ENCODE peak calls at places on chromosomes 1 and 21, in five cellular contexts. H, W, L, G and E are unnamed samples.

GRCh38 chr21:39317134-39318090 is 4.0 kb upstream of the BRWD1 start:
- DNase-seq in H (no peak), W (no peak), L (no peak), G (no peak), E (peak)

GRCh38 chr1:109040627-109041613 is 982 bp downstream of the WDR47 start:
- DNase-seq in H (peak), W (no peak), L (peak), G (peak), E (peak)

GRCh38 chr1:225962440-225962975 is 21.5 kb upstream of the LEFTY2 start:
- DNase-seq in H (peak), W (no peak), L (peak), G (peak), E (peak)

GRCh38 chr1:182149411-182149965 is 88.0 kb upstream of the ZNF648 start:
- DNase-seq in H (peak), W (no peak), L (no peak), G (peak), E (no peak)

GRCh38 chr21:19640964-19641363 is 1237.4 kb upstream of the TMPRSS15 start:
- DNase-seq in H (no peak), W (no peak), L (no peak), G (no peak), E (no peak)

GRCh38 chr21:42423197-42423675 is 19.5 kb downstream of the UBASH3A start:
- DNase-seq in H (no peak), W (no peak), L (no peak), G (peak), E (no peak)

GRCh38 chr1:156054500-156055342 is at the start of gene LAMTOR2:
- DNase-seq in H (peak), W (peak), L (peak), G (peak), E (peak)

GRCh38 chr21:31397515-31397926 is 53.5 kb upstream of the TIAM1 start:
- DNase-seq in H (no peak), W (no peak), L (no peak), G (no peak), E (peak)

GRCh38 chr21:38955495-38955894 is 149.8 kb downstream of the ETS2 start:
- DNase-seq in H (peak), W (no peak), L (no peak), G (no peak), E (no peak)

GRCh38 chr21:15071012-15071411 is 6.2 kb upstream of the NRIP1 start:
- DNase-seq in H (no peak), W (no peak), L (no peak), G (no peak), E (no peak)

GRCh38 chr1:23809751-23810171 is 9.2 kb upstream of the GALE start:
- DNase-seq in H (peak), W (peak), L (peak), G (peak), E (peak)

GRCh38 chr1:94697839-94698238 is 122.3 kb upstream of the SLC44A3 start:
- DNase-seq in H (no peak), W (no peak), L (no peak), G (no peak), E (no peak)

GRCh38 chr1:16088996-16089395 is 15.5 kb upstream of the FAM131C start:
- DNase-seq in H (peak), W (no peak), L (no peak), G (no peak), E (no peak)

GRCh38 chr1:50873458-50874187 is 86.4 kb downstream of the FAF1 start:
- DNase-seq in H (peak), W (no peak), L (peak), G (peak), E (peak)

GRCh38 chr1:228647523-228648444 is 87.5 kb upstream of the RHOU start:
- DNase-seq in H (peak), W (no peak), L (peak), G (peak), E (peak)

GRCh38 chr1:5564578-5565257 is 427.5 kb downstream of the NPHP4 start:
- DNase-seq in H (no peak), W (no peak), L (no peak), G (no peak), E (no peak)

GRCh38 chr1:30765610-30766434 is 8.2 kb upstream of the LAPTM5 start:
- DNase-seq in H (no peak), W (no peak), L (no peak), G (no peak), E (no peak)

GRCh38 chr1:51297401-51298321 is 32.7 kb downstream of the TTC39A start:
- DNase-seq in H (no peak), W (peak), L (no peak), G (no peak), E (no peak)

GRCh38 chr1:31799895-31800676 is 15.7 kb downstream of the SPOCD1 start:
- DNase-seq in H (no peak), W (no peak), L (peak), G (peak), E (no peak)

GRCh38 chr1:210231846-210232523 is 611 bp upstream of the SERTAD4 start:
- DNase-seq in H (peak), W (no peak), L (no peak), G (no peak), E (peak)
- H3K4me3 ChIP-seq in H (peak), W (peak), L (peak), G (peak), E (peak)

GRCh38 chr1:26021647-26022403 is at the start of gene EXTL1:
- DNase-seq in H (peak), W (no peak), L (peak), G (no peak), E (peak)

GRCh38 chr1:26023826-26024225 is 2.3 kb downstream of the EXTL1 start:
- DNase-seq in H (no peak), W (no peak), L (no peak), G (no peak), E (no peak)

GRCh38 chr1:26020941-26021646 is 481 bp upstream of the EXTL1 start:
- DNase-seq in H (no peak), W (no peak), L (no peak), G (no peak), E (no peak)

GRCh38 chr1:26022404-26022779 is 817 bp downstream of the EXTL1 start:
- DNase-seq in H (no peak), W (no peak), L (no peak), G (no peak), E (no peak)

GRCh38 chr1:26022994-26023393 is 1.4 kb downstream of the EXTL1 start:
- DNase-seq in H (no peak), W (no peak), L (no peak), G (no peak), E (no peak)
- H3K4me3 ChIP-seq in H (peak), W (no peak), L (no peak), G (no peak), E (no peak)

DNA sequence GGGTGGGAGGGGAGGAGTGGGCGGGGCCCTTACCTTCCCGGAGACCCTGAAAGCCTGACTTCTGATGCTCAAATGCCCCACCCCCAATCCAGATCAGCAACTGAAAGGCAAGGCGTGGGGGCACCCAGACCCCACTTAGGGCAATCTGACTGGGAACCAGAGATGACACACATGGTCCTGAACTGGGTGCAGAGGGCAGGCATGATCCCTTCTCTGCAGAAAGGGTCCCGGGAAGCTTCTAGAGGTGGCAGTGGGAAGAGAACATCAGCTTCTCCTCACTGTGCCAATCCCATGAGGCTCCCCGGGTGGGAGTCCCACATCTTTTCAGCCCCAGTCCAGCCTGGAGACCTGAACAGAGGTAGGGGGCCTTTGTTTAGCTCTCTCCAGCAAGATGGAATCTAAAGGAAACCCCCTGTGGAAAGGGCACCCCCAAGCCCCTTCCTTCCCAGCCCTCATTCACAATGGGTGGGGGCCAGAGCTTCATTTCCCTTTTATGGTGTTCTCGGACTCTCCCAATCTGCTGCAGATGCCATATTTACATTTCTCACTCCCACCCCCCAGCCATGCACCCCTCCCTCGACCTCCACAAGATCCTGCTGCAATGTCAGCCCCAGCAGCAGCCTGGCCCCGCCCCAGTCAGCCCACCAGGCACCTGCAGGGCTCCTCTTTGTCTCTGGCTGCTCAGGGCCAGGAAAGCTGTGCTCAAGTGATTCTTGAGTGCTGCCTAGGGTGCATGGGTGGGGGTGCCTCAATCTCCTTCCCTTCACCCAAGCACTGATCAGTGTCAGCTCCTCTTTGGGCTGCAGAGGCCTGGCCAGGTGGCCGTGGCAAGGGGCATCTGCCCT is 2.0 kb downstream of the KIF21B start:
- DNase-seq in H (no peak), W (no peak), L (no peak), G (no peak), E (no peak)
- H3K4me3 ChIP-seq in H (no peak), W (no peak), L (no peak), G (peak), E (no peak)

GRCh38 chr1:53431244-53431643 is 28.0 kb upstream of the DMRTB1 start:
- DNase-seq in H (no peak), W (no peak), L (no peak), G (no peak), E (no peak)
- H3K4me3 ChIP-seq in H (no peak), W (no peak), L (no peak), G (no peak), E (no peak)